ENCODE peak calls at places on chromosomes 1 and 21, in five cellular contexts. Q is fibroblast of lung, G is astrocyte, S is keratinocyte, D is hepatocyte. T is an unnamed sample.
A peak's percentile ranks its signal among the peaks of the same experiment; 100 is the strongest.

GRCh38 chr1:47696911-47697441 is 259.1 kb downstream of the FOXD2 start:
- DNase-seq in G (no peak), D (peak; percentile 61), S (no peak), Q (no peak), T (no peak)

GRCh38 chr1:83692524-83693336 is 306.2 kb downstream of the TTLL7 start:
- DNase-seq in Q (peak; percentile 19), S (no peak), G (peak; percentile 33), D (peak; percentile 38), T (peak; percentile 84)

GRCh38 chr1:193284219-193284618 is 97.8 kb upstream of the B3GALT2 start:
- DNase-seq in S (no peak), D (no peak), G (no peak), Q (no peak), T (no peak)

GRCh38 chr1:199784127-199784526 is 243.4 kb upstream of the NR5A2 start:
- DNase-seq in S (no peak), D (no peak), Q (peak; percentile 30), G (peak; percentile 57), T (no peak)

GRCh38 chr1:101288491-101288944 is 51.7 kb downstream of the S1PR1 start:
- DNase-seq in S (peak; percentile 56), Q (peak; percentile 91), D (peak; percentile 92), G (peak; percentile 81), T (peak; percentile 83)

GRCh38 chr1:43864111-43865045 is 69.2 kb upstream of the ARTN start:
- DNase-seq in S (no peak), Q (no peak), D (no peak), G (no peak), T (no peak)

GRCh38 chr1:109438798-109439297 is 12.6 kb upstream of the PSMA5 start:
- DNase-seq in G (peak; percentile 93), D (peak; percentile 34), Q (peak; percentile 98), S (no peak), T (no peak)

GRCh38 chr1:110135268-110136065 is 14.8 kb upstream of the SLC6A17 start:
- DNase-seq in Q (no peak), D (no peak), S (no peak), G (no peak), T (peak; percentile 22)

GRCh38 chr1:33288976-33289857 is 31.7 kb downstream of the A3GALT2 start:
- DNase-seq in G (no peak), D (no peak), S (no peak), Q (no peak), T (no peak)

GRCh38 chr1:64917328-64917861 is 49.0 kb downstream of the JAK1 start:
- DNase-seq in G (peak; percentile 99), Q (peak; percentile 98), S (peak; percentile 66), D (peak; percentile 35), T (peak; percentile 12)

GRCh38 chr1:93807301-93807930 is 71.6 kb downstream of the DNTTIP2 start:
- DNase-seq in S (no peak), D (no peak), G (peak; percentile 70), Q (no peak), T (peak; percentile 33)

GRCh38 chr1:233704125-233704881 is 90.4 kb downstream of the KCNK1 start:
- DNase-seq in G (peak; percentile 22), D (no peak), S (no peak), Q (peak; percentile 3), T (no peak)

GRCh38 chr1:56472860-56473259 is 106.5 kb downstream of the PLPP3 start:
- DNase-seq in G (no peak), D (no peak), Q (no peak), S (no peak), T (no peak)

GRCh38 chr1:45687753-45688737 is at the start of gene TMEM69:
- DNase-seq in G (peak; percentile 87), D (peak; percentile 88), S (no peak), Q (peak; percentile 95), T (peak; percentile 88)

GRCh38 chr1:151106891-151107290 is 36.3 kb downstream of the GABPB2 start:
- DNase-seq in D (no peak), G (peak; percentile 32), S (no peak), Q (peak; percentile 47), T (no peak)

GRCh38 chr21:33266050-33266783 is at the start of gene IL10RB:
- DNase-seq in G (peak; percentile 25), D (peak; percentile 90), Q (peak; percentile 46), S (no peak), T (peak; percentile 88)

DNA sequence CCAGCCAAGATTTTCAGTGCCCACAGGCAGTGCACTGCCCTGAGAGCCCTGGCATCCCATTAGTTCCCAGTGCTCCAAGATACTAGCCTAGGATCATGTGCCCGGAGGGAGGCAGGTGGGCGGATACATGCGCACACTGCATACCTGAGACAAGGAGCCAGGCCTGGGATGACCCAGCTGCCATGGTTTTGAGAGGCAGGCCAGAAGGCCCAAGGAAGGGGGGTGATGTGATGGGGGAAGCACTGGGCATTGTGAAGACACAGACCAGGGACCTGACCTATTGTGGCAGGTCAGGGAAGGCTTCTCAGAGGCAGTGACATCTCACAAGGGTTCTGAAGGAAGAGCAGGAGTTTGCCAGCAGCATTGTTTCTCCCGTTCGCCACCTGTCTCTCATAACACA is 3.6 kb downstream of the ZC3H12A start:
- DNase-seq in S (peak; percentile 30), G (no peak), D (peak; percentile 22), Q (no peak), T (no peak)
- H3K36me3 ChIP-seq in S (peaks cover 37% of the 10 kb centered on the region), G (peaks cover 30% of the 10 kb centered on the region), D (no peaks in the 10 kb centered on the region), Q (peaks cover 30% of the 10 kb centered on the region), T (no peaks in the 10 kb centered on the region)

DNA sequence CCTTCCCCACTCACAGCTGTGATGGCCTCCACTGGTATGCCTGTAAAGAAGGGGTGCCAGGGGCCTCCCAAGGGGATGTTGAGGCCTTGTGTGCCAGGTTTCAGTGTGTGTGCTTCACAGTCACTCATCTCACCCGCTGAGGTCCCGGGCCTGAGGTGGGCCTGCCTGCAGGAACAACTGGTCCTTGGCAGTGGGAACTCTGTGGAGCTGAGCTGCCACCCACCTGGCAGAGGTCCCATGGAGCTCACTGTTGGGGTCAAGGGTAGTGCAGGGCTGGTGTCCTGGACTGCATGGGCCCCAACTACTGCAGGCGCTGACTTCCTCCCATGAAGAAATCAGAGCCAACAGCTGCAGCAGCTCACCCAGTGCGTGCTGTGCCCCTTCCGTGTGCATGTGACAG is 17.3 kb upstream of the ZNF678 start:
- DNase-seq in Q (no peak), D (no peak), G (no peak), S (no peak), T (no peak)
- H2AFZ ChIP-seq in Q (no peak overlapping the region), D (no peak overlapping the region), G (no peak overlapping the region), S (no peak overlapping the region), T (no peak overlapping the region)

DNA sequence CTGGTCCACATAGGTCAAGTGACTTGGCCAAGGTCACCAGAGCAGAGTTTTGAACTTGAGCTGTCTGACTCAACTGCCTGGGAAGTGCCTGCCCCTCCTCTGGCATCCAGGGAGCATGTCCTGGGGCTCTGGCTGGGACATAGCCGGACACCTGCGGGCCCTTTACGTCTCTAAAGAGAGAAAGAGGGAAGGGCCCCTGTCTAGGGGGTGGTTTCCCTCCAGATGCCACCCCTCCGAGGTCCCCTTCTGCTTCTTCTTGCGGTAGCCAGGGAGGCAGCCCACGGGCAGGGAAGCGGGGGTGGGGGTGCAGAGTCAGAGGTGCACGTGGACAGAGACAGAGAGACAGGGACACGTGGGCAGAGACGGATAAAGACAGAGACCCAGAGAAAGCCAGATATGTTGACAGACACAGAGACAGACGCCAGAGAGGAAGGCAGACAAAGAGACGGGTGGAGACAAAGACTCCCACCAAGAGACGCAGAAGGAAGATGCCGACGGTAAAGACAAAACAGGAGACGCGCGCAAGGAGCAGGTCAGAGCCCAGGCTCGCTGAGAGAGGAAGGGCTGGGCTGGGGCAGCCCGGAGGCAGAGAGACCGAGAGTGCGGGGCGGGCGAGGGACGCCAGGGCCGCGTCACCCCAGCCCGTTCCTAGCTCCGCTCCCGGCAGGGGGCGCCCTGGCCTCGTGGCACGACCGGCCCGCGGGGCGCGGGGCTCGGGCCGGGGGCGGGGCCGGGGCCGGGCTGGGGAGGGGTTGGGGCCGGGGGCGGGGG is 458 bp upstream of the ALPL start:
- DNase-seq in Q (peak; percentile 43), G (no peak), S (no peak), D (peak; percentile 90), T (peak; percentile 97)
- TF ChIP-seq EZH2 in Q (peak; percentile 35), G (no peak), S (no peak), D (no peak), T (no peak)

GRCh38 chr1:10181154-10181553 is 29.2 kb upstream of the KIF1B start:
- DNase-seq in D (no peak), G (no peak), Q (no peak), S (no peak), T (no peak)

GRCh38 chr1:10179751-10180150 is 30.6 kb upstream of the KIF1B start:
- DNase-seq in S (no peak), G (no peak), D (no peak), Q (no peak), T (peak; percentile 73)

GRCh38 chr1:10179408-10179685 is 31.0 kb upstream of the KIF1B start:
- DNase-seq in Q (no peak), S (no peak), G (no peak), D (no peak), T (no peak)

GRCh38 chr1:10173582-10173981 is 36.8 kb upstream of the KIF1B start:
- DNase-seq in D (no peak), G (no peak), S (no peak), Q (no peak), T (no peak)

GRCh38 chr1:10178602-10179407 is 31.6 kb upstream of the KIF1B start:
- DNase-seq in D (no peak), G (no peak), Q (no peak), S (no peak), T (peak; percentile 88)
- H3K36me3 ChIP-seq in D (no peaks in the 10 kb centered on the region), G (peaks cover 22% of the 10 kb centered on the region), Q (peaks cover 8% of the 10 kb centered on the region), S (peaks cover 8% of the 10 kb centered on the region), T (peaks cover 8% of the 10 kb centered on the region)

GRCh38 chr1:157104598-157105293 is 5.1 kb upstream of the ETV3L start:
- DNase-seq in Q (peak; percentile 21), G (peak; percentile 20), S (no peak), D (no peak), T (no peak)

GRCh38 chr1:157107702-157108101 is 8.1 kb upstream of the ETV3L start:
- DNase-seq in G (no peak), D (no peak), Q (no peak), S (no peak), T (no peak)

GRCh38 chr1:157106813-157107189 is 7.2 kb upstream of the ETV3L start:
- DNase-seq in G (no peak), Q (no peak), S (no peak), D (no peak), T (no peak)

GRCh38 chr1:157105298-157105987 is 5.8 kb upstream of the ETV3L start:
- DNase-seq in S (no peak), Q (no peak), G (no peak), D (no peak), T (no peak)

GRCh38 chr1:157105988-157106812 is 6.6 kb upstream of the ETV3L start:
- DNase-seq in G (peak; percentile 76), S (no peak), Q (peak; percentile 70), D (peak; percentile 44), T (no peak)
- H2AFZ ChIP-seq in G (peak overlapping the region; percentile 72), S (no peak overlapping the region), Q (peak overlapping the region; percentile 88), D (no peak overlapping the region), T (no peak overlapping the region)

GRCh38 chr1:157284446-157284845 is 146.3 kb upstream of the ETV3 start:
- DNase-seq in S (no peak), D (no peak), G (no peak), Q (no peak), T (no peak)

GRCh38 chr1:157278383-157279156 is 140.4 kb upstream of the ETV3 start:
- DNase-seq in D (no peak), Q (no peak), S (no peak), G (no peak), T (no peak)

GRCh38 chr1:157277281-157277680 is 139.1 kb upstream of the ETV3 start:
- DNase-seq in D (no peak), G (no peak), S (no peak), Q (no peak), T (no peak)

GRCh38 chr1:157274698-157275534 is 136.7 kb upstream of the ETV3 start:
- DNase-seq in G (peak; percentile 47), Q (peak; percentile 6), D (peak; percentile 16), S (no peak), T (no peak)

GRCh38 chr1:157279157-157280140 is 141.3 kb upstream of the ETV3 start:
- DNase-seq in D (no peak), G (no peak), Q (no peak), S (no peak), T (no peak)
- TF ChIP-seq EZH2 in D (no peak), G (no peak), Q (no peak), S (no peak), T (no peak)

T was measured in neural progenitor cell.